ENCODE peak calls at places on chromosomes 13 and 19, in ten cellular contexts. V is stimulated activated CD4-positive, alpha-beta T cell treated with anti-CD3 and anti-CD28 coated beads, Interleukin-12 subunit alpha, Interleukin-12 subunit beta, amount 100 ng/mL, for 4 hours; C is T follicular helper cell; B is cardiac muscle cell; G is mesothelial cell of epicardium; O is MCF 10A; N is A549; P is H4; T is nephron progenitor cell; F is GM03348. Y is an unnamed sample.

GRCh38 chr19:32674153-32674958 is 624 bp downstream of the ANKRD27 start:
- DNase-seq in V (no peak), C (no peak), B (no peak), G (no peak), O (peak), N (no peak), P (no peak), T (peak), F (no peak), Y (no peak)

GRCh38 chr13:99392806-99393135 is 85.6 kb upstream of the GPR183 start:
- DNase-seq in V (no peak), C (no peak), B (no peak), G (no peak), O (no peak), N (no peak), P (no peak), T (no peak), F (no peak), Y (no peak)

GRCh38 chr13:51047434-51048165 is 63.5 kb downstream of the C13orf42 start:
- DNase-seq in V (no peak), C (no peak), B (no peak), G (no peak), O (no peak), N (no peak), P (no peak), T (no peak), F (no peak), Y (no peak)

GRCh38 chr19:43467730-43468129 is 2.3 kb upstream of the LYPD3 start:
- DNase-seq in V (no peak), C (no peak), B (no peak), G (no peak), O (peak), N (no peak), P (peak), T (no peak), F (no peak), Y (peak)

GRCh38 chr13:94640676-94641075 is 39.0 kb downstream of the GPR180 start:
- DNase-seq in V (no peak), C (no peak), B (no peak), G (no peak), O (no peak), N (no peak), P (no peak), T (no peak), F (no peak), Y (no peak)

GRCh38 chr13:85558118-85558517 is 241.1 kb downstream of the SLITRK6 start:
- DNase-seq in V (no peak), C (no peak), B (no peak), G (no peak), O (no peak), N (no peak), P (no peak), T (no peak), F (no peak), Y (no peak)

GRCh38 chr13:101579291-101579802 is 126.9 kb downstream of the ITGBL1 start:
- DNase-seq in V (no peak), C (no peak), B (peak), G (no peak), O (peak), N (no peak), P (no peak), T (no peak), F (no peak), Y (peak)

GRCh38 chr13:100520936-100521765 is 67.4 kb downstream of the GGACT start:
- DNase-seq in V (no peak), C (no peak), B (no peak), G (no peak), O (no peak), N (no peak), P (no peak), T (peak), F (no peak), Y (no peak)

GRCh38 chr13:80339578-80339840 is 1.4 kb downstream of the SPRY2 start:
- DNase-seq in V (no peak), C (no peak), B (no peak), G (no peak), O (peak), N (no peak), P (no peak), T (peak), F (peak), Y (no peak)

GRCh38 chr13:101661839-101662238 is 209.4 kb downstream of the ITGBL1 start:
- DNase-seq in V (no peak), C (no peak), B (no peak), G (no peak), O (no peak), N (no peak), P (no peak), T (no peak), F (no peak), Y (no peak)

GRCh38 chr13:77113496-77113895 is 86.5 kb upstream of the FBXL3 start:
- DNase-seq in V (no peak), C (no peak), B (no peak), G (no peak), O (no peak), N (no peak), P (no peak), T (no peak), F (no peak), Y (no peak)

GRCh38 chr13:30373727-30374126 is 48.6 kb upstream of the UBE2L5 start:
- DNase-seq in V (no peak), C (no peak), B (no peak), G (no peak), O (no peak), N (no peak), P (no peak), T (no peak), F (no peak), Y (no peak)

GRCh38 chr19:15666186-15666585 is 6.7 kb upstream of the CYP4F12 start:
- DNase-seq in V (no peak), C (no peak), B (no peak), G (no peak), O (no peak), N (no peak), P (no peak), T (no peak), F (no peak), Y (no peak)

Y was measured in HepG2.